ENCODE peak calls at places on chromosomes 11 and 22, in nine cellular contexts. One of them, this sample, is unnamed.

GRCh38 chr22:42887523-42888507 is 30.7 kb upstream of the ARFGAP3 start:
- DNase-seq in CD4-positive, CD25-positive, alpha-beta regulatory T cell: no peak
- DNase-seq in fibroblast of lung: no peak
- DNase-seq in A673: no peak
- DNase-seq in activated CD8-positive, alpha-beta memory T cell treated with anti-CD3 and anti-CD28 coated beads, Interleukin-2, amount 50 U/mL, for 4 hours: no peak
- DNase-seq in naive thymus-derived CD4-positive, alpha-beta T cell: no peak
- DNase-seq in A549: no peak
- DNase-seq in neural crest cell: no peak
- DNase-seq in T-helper 1 cell: no peak
- DNase-seq in this sample: no peak

GRCh38 chr22:24069721-24070120 is 58.6 kb downstream of the CABIN1 start:
- DNase-seq in CD4-positive, CD25-positive, alpha-beta regulatory T cell: no peak
- DNase-seq in fibroblast of lung: no peak
- DNase-seq in A673: no peak
- DNase-seq in activated CD8-positive, alpha-beta memory T cell treated with anti-CD3 and anti-CD28 coated beads, Interleukin-2, amount 50 U/mL, for 4 hours: no peak
- DNase-seq in naive thymus-derived CD4-positive, alpha-beta T cell: no peak
- DNase-seq in A549: no peak
- DNase-seq in neural crest cell: no peak
- DNase-seq in T-helper 1 cell: no peak
- DNase-seq in this sample: no peak

GRCh38 chr11:74989269-74989655 is 529 bp downstream of the NEU3 start:
- DNase-seq in CD4-positive, CD25-positive, alpha-beta regulatory T cell: no peak
- DNase-seq in fibroblast of lung: peak; percentile 20
- DNase-seq in A673: peak; percentile 23
- DNase-seq in activated CD8-positive, alpha-beta memory T cell treated with anti-CD3 and anti-CD28 coated beads, Interleukin-2, amount 50 U/mL, for 4 hours: no peak
- DNase-seq in naive thymus-derived CD4-positive, alpha-beta T cell: no peak
- DNase-seq in A549: peak; percentile 2
- DNase-seq in neural crest cell: no peak
- DNase-seq in T-helper 1 cell: no peak
- DNase-seq in this sample: no peak

GRCh38 chr22:22754268-22754657 is 109.8 kb downstream of the GGTLC2 start:
- DNase-seq in CD4-positive, CD25-positive, alpha-beta regulatory T cell: no peak
- DNase-seq in fibroblast of lung: no peak
- DNase-seq in A673: no peak
- DNase-seq in activated CD8-positive, alpha-beta memory T cell treated with anti-CD3 and anti-CD28 coated beads, Interleukin-2, amount 50 U/mL, for 4 hours: no peak
- DNase-seq in naive thymus-derived CD4-positive, alpha-beta T cell: no peak
- DNase-seq in A549: no peak
- DNase-seq in neural crest cell: no peak
- DNase-seq in T-helper 1 cell: no peak
- DNase-seq in this sample: no peak

GRCh38 chr11:129280027-129280811 is 88.1 kb upstream of the ARHGAP32 start:
- DNase-seq in CD4-positive, CD25-positive, alpha-beta regulatory T cell: no peak
- DNase-seq in fibroblast of lung: peak; percentile 32
- DNase-seq in A673: no peak
- DNase-seq in activated CD8-positive, alpha-beta memory T cell treated with anti-CD3 and anti-CD28 coated beads, Interleukin-2, amount 50 U/mL, for 4 hours: peak; percentile 25
- DNase-seq in naive thymus-derived CD4-positive, alpha-beta T cell: peak; percentile 8
- DNase-seq in A549: no peak
- DNase-seq in neural crest cell: no peak
- DNase-seq in T-helper 1 cell: no peak
- DNase-seq in this sample: no peak

GRCh38 chr22:43972931-43973330 is 17.7 kb downstream of the SAMM50 start:
- DNase-seq in CD4-positive, CD25-positive, alpha-beta regulatory T cell: no peak
- DNase-seq in fibroblast of lung: no peak
- DNase-seq in A673: no peak
- DNase-seq in activated CD8-positive, alpha-beta memory T cell treated with anti-CD3 and anti-CD28 coated beads, Interleukin-2, amount 50 U/mL, for 4 hours: no peak
- DNase-seq in naive thymus-derived CD4-positive, alpha-beta T cell: no peak
- DNase-seq in A549: no peak
- DNase-seq in neural crest cell: no peak
- DNase-seq in T-helper 1 cell: no peak
- DNase-seq in this sample: no peak

GRCh38 chr11:59918987-59919589 is 19.1 kb upstream of the OOSP1 start:
- DNase-seq in CD4-positive, CD25-positive, alpha-beta regulatory T cell: no peak
- DNase-seq in fibroblast of lung: no peak
- DNase-seq in A673: peak; percentile 77
- DNase-seq in activated CD8-positive, alpha-beta memory T cell treated with anti-CD3 and anti-CD28 coated beads, Interleukin-2, amount 50 U/mL, for 4 hours: no peak
- DNase-seq in naive thymus-derived CD4-positive, alpha-beta T cell: no peak
- DNase-seq in A549: peak; percentile 40
- DNase-seq in neural crest cell: peak; percentile 14
- DNase-seq in T-helper 1 cell: no peak
- DNase-seq in this sample: no peak

GRCh38 chr22:45101828-45102227 is 61.9 kb upstream of the NUP50 start:
- DNase-seq in CD4-positive, CD25-positive, alpha-beta regulatory T cell: no peak
- DNase-seq in fibroblast of lung: peak; percentile 76
- DNase-seq in A673: peak; percentile 70
- DNase-seq in activated CD8-positive, alpha-beta memory T cell treated with anti-CD3 and anti-CD28 coated beads, Interleukin-2, amount 50 U/mL, for 4 hours: no peak
- DNase-seq in naive thymus-derived CD4-positive, alpha-beta T cell: peak; percentile 19
- DNase-seq in A549: peak; percentile 74
- DNase-seq in neural crest cell: peak; percentile 20
- DNase-seq in T-helper 1 cell: peak; percentile 14
- DNase-seq in this sample: peak; percentile 70

GRCh38 chr22:31079095-31079642 is 1.9 kb upstream of the SMTN start:
- DNase-seq in CD4-positive, CD25-positive, alpha-beta regulatory T cell: no peak
- DNase-seq in fibroblast of lung: no peak
- DNase-seq in A673: no peak
- DNase-seq in activated CD8-positive, alpha-beta memory T cell treated with anti-CD3 and anti-CD28 coated beads, Interleukin-2, amount 50 U/mL, for 4 hours: no peak
- DNase-seq in naive thymus-derived CD4-positive, alpha-beta T cell: no peak
- DNase-seq in A549: no peak
- DNase-seq in neural crest cell: no peak
- DNase-seq in T-helper 1 cell: no peak
- DNase-seq in this sample: no peak

GRCh38 chr11:67689178-67689577 is 14.8 kb upstream of the ALDH3B2 start:
- DNase-seq in CD4-positive, CD25-positive, alpha-beta regulatory T cell: no peak
- DNase-seq in fibroblast of lung: no peak
- DNase-seq in A673: no peak
- DNase-seq in activated CD8-positive, alpha-beta memory T cell treated with anti-CD3 and anti-CD28 coated beads, Interleukin-2, amount 50 U/mL, for 4 hours: no peak
- DNase-seq in naive thymus-derived CD4-positive, alpha-beta T cell: no peak
- DNase-seq in A549: no peak
- DNase-seq in neural crest cell: no peak
- DNase-seq in T-helper 1 cell: no peak
- DNase-seq in this sample: no peak

GRCh38 chr22:31650391-31650790 is 11.6 kb downstream of the PISD start:
- DNase-seq in CD4-positive, CD25-positive, alpha-beta regulatory T cell: no peak
- DNase-seq in fibroblast of lung: peak; percentile 74
- DNase-seq in A673: no peak
- DNase-seq in activated CD8-positive, alpha-beta memory T cell treated with anti-CD3 and anti-CD28 coated beads, Interleukin-2, amount 50 U/mL, for 4 hours: no peak
- DNase-seq in naive thymus-derived CD4-positive, alpha-beta T cell: no peak
- DNase-seq in A549: no peak
- DNase-seq in neural crest cell: no peak
- DNase-seq in T-helper 1 cell: no peak
- DNase-seq in this sample: no peak

GRCh38 chr22:44361391-44362126 is 48.8 kb upstream of the SHISAL1 start:
- DNase-seq in CD4-positive, CD25-positive, alpha-beta regulatory T cell: no peak
- DNase-seq in fibroblast of lung: no peak
- DNase-seq in A673: no peak
- DNase-seq in activated CD8-positive, alpha-beta memory T cell treated with anti-CD3 and anti-CD28 coated beads, Interleukin-2, amount 50 U/mL, for 4 hours: no peak
- DNase-seq in naive thymus-derived CD4-positive, alpha-beta T cell: no peak
- DNase-seq in A549: peak; percentile 18
- DNase-seq in neural crest cell: no peak
- DNase-seq in T-helper 1 cell: no peak
- DNase-seq in this sample: peak; percentile 49

GRCh38 chr11:74269161-74269809 is 42.2 kb downstream of the P4HA3 start:
- DNase-seq in CD4-positive, CD25-positive, alpha-beta regulatory T cell: no peak
- DNase-seq in fibroblast of lung: peak; percentile 98
- DNase-seq in A673: no peak
- DNase-seq in activated CD8-positive, alpha-beta memory T cell treated with anti-CD3 and anti-CD28 coated beads, Interleukin-2, amount 50 U/mL, for 4 hours: no peak
- DNase-seq in naive thymus-derived CD4-positive, alpha-beta T cell: peak; percentile 29
- DNase-seq in A549: peak; percentile 78
- DNase-seq in neural crest cell: no peak
- DNase-seq in T-helper 1 cell: no peak
- DNase-seq in this sample: no peak

GRCh38 chr11:74680703-74681531 is 50.3 kb downstream of the CHRDL2 start:
- DNase-seq in CD4-positive, CD25-positive, alpha-beta regulatory T cell: no peak
- DNase-seq in fibroblast of lung: no peak
- DNase-seq in A673: no peak
- DNase-seq in activated CD8-positive, alpha-beta memory T cell treated with anti-CD3 and anti-CD28 coated beads, Interleukin-2, amount 50 U/mL, for 4 hours: no peak
- DNase-seq in naive thymus-derived CD4-positive, alpha-beta T cell: no peak
- DNase-seq in A549: no peak
- DNase-seq in neural crest cell: no peak
- DNase-seq in T-helper 1 cell: no peak
- DNase-seq in this sample: peak; percentile 50

GRCh38 chr22:44151661-44152060 is 29.1 kb upstream of the PARVG start:
- DNase-seq in CD4-positive, CD25-positive, alpha-beta regulatory T cell: no peak
- DNase-seq in fibroblast of lung: peak; percentile 86
- DNase-seq in A673: peak; percentile 31
- DNase-seq in activated CD8-positive, alpha-beta memory T cell treated with anti-CD3 and anti-CD28 coated beads, Interleukin-2, amount 50 U/mL, for 4 hours: no peak
- DNase-seq in naive thymus-derived CD4-positive, alpha-beta T cell: no peak
- DNase-seq in A549: no peak
- DNase-seq in neural crest cell: no peak
- DNase-seq in T-helper 1 cell: no peak
- DNase-seq in this sample: no peak

GRCh38 chr11:19890308-19890707 is 177.7 kb downstream of the NAV2 start:
- DNase-seq in CD4-positive, CD25-positive, alpha-beta regulatory T cell: no peak
- DNase-seq in fibroblast of lung: peak; percentile 70
- DNase-seq in A673: peak; percentile 19
- DNase-seq in activated CD8-positive, alpha-beta memory T cell treated with anti-CD3 and anti-CD28 coated beads, Interleukin-2, amount 50 U/mL, for 4 hours: no peak
- DNase-seq in naive thymus-derived CD4-positive, alpha-beta T cell: no peak
- DNase-seq in A549: peak; percentile 8
- DNase-seq in neural crest cell: no peak
- DNase-seq in T-helper 1 cell: no peak
- DNase-seq in this sample: no peak

GRCh38 chr22:35044607-35045390 is 21.2 kb upstream of the ISX start:
- DNase-seq in CD4-positive, CD25-positive, alpha-beta regulatory T cell: no peak
- DNase-seq in fibroblast of lung: no peak
- DNase-seq in A673: no peak
- DNase-seq in activated CD8-positive, alpha-beta memory T cell treated with anti-CD3 and anti-CD28 coated beads, Interleukin-2, amount 50 U/mL, for 4 hours: no peak
- DNase-seq in naive thymus-derived CD4-positive, alpha-beta T cell: no peak
- DNase-seq in A549: no peak
- DNase-seq in neural crest cell: no peak
- DNase-seq in T-helper 1 cell: no peak
- DNase-seq in this sample: no peak

GRCh38 chr22:20863356-20863755 is 4.5 kb downstream of the SNAP29 start:
- DNase-seq in CD4-positive, CD25-positive, alpha-beta regulatory T cell: no peak
- DNase-seq in fibroblast of lung: no peak
- DNase-seq in A673: no peak
- DNase-seq in activated CD8-positive, alpha-beta memory T cell treated with anti-CD3 and anti-CD28 coated beads, Interleukin-2, amount 50 U/mL, for 4 hours: no peak
- DNase-seq in naive thymus-derived CD4-positive, alpha-beta T cell: no peak
- DNase-seq in A549: no peak
- DNase-seq in neural crest cell: no peak
- DNase-seq in T-helper 1 cell: no peak
- DNase-seq in this sample: no peak

GRCh38 chr11:20477418-20478090 is 90.0 kb downstream of the PRMT3 start:
- DNase-seq in CD4-positive, CD25-positive, alpha-beta regulatory T cell: no peak
- DNase-seq in fibroblast of lung: no peak
- DNase-seq in A673: no peak
- DNase-seq in activated CD8-positive, alpha-beta memory T cell treated with anti-CD3 and anti-CD28 coated beads, Interleukin-2, amount 50 U/mL, for 4 hours: no peak
- DNase-seq in naive thymus-derived CD4-positive, alpha-beta T cell: no peak
- DNase-seq in A549: peak; percentile 32
- DNase-seq in neural crest cell: no peak
- DNase-seq in T-helper 1 cell: no peak
- DNase-seq in this sample: no peak

GRCh38 chr11:77395460-77396175 is 78.3 kb downstream of the PAK1 start:
- DNase-seq in CD4-positive, CD25-positive, alpha-beta regulatory T cell: no peak
- DNase-seq in fibroblast of lung: no peak
- DNase-seq in A673: no peak
- DNase-seq in activated CD8-positive, alpha-beta memory T cell treated with anti-CD3 and anti-CD28 coated beads, Interleukin-2, amount 50 U/mL, for 4 hours: no peak
- DNase-seq in naive thymus-derived CD4-positive, alpha-beta T cell: no peak
- DNase-seq in A549: no peak
- DNase-seq in neural crest cell: no peak
- DNase-seq in T-helper 1 cell: no peak
- DNase-seq in this sample: no peak

GRCh38 chr11:116533186-116533825 is 239.5 kb downstream of the BUD13 start:
- DNase-seq in CD4-positive, CD25-positive, alpha-beta regulatory T cell: no peak
- DNase-seq in fibroblast of lung: no peak
- DNase-seq in A673: no peak
- DNase-seq in activated CD8-positive, alpha-beta memory T cell treated with anti-CD3 and anti-CD28 coated beads, Interleukin-2, amount 50 U/mL, for 4 hours: no peak
- DNase-seq in naive thymus-derived CD4-positive, alpha-beta T cell: no peak
- DNase-seq in A549: no peak
- DNase-seq in neural crest cell: peak; percentile 30
- DNase-seq in T-helper 1 cell: no peak
- DNase-seq in this sample: no peak

GRCh38 chr22:31895317-31896133 is 48.8 kb upstream of the YWHAH start:
- DNase-seq in CD4-positive, CD25-positive, alpha-beta regulatory T cell: no peak
- DNase-seq in fibroblast of lung: no peak
- DNase-seq in A673: no peak
- DNase-seq in activated CD8-positive, alpha-beta memory T cell treated with anti-CD3 and anti-CD28 coated beads, Interleukin-2, amount 50 U/mL, for 4 hours: no peak
- DNase-seq in naive thymus-derived CD4-positive, alpha-beta T cell: no peak
- DNase-seq in A549: no peak
- DNase-seq in neural crest cell: no peak
- DNase-seq in T-helper 1 cell: no peak
- DNase-seq in this sample: no peak

GRCh38 chr11:88849368-88849767 is 216.4 kb downstream of the GRM5 start:
- DNase-seq in CD4-positive, CD25-positive, alpha-beta regulatory T cell: no peak
- DNase-seq in fibroblast of lung: peak; percentile 6
- DNase-seq in A673: no peak
- DNase-seq in activated CD8-positive, alpha-beta memory T cell treated with anti-CD3 and anti-CD28 coated beads, Interleukin-2, amount 50 U/mL, for 4 hours: no peak
- DNase-seq in naive thymus-derived CD4-positive, alpha-beta T cell: no peak
- DNase-seq in A549: no peak
- DNase-seq in neural crest cell: no peak
- DNase-seq in T-helper 1 cell: no peak
- DNase-seq in this sample: no peak

GRCh38 chr11:64650923-64651523 is 60.0 kb downstream of the SLC22A12 start:
- DNase-seq in CD4-positive, CD25-positive, alpha-beta regulatory T cell: no peak
- DNase-seq in fibroblast of lung: peak; percentile 8
- DNase-seq in A673: no peak
- DNase-seq in activated CD8-positive, alpha-beta memory T cell treated with anti-CD3 and anti-CD28 coated beads, Interleukin-2, amount 50 U/mL, for 4 hours: no peak
- DNase-seq in naive thymus-derived CD4-positive, alpha-beta T cell: no peak
- DNase-seq in A549: peak; percentile 50
- DNase-seq in neural crest cell: no peak
- DNase-seq in T-helper 1 cell: no peak
- DNase-seq in this sample: no peak

GRCh38 chr11:98701541-98701940 is 319.2 kb upstream of the CNTN5 start:
- DNase-seq in CD4-positive, CD25-positive, alpha-beta regulatory T cell: no peak
- DNase-seq in fibroblast of lung: no peak
- DNase-seq in A673: no peak
- DNase-seq in activated CD8-positive, alpha-beta memory T cell treated with anti-CD3 and anti-CD28 coated beads, Interleukin-2, amount 50 U/mL, for 4 hours: no peak
- DNase-seq in naive thymus-derived CD4-positive, alpha-beta T cell: no peak
- DNase-seq in A549: no peak
- DNase-seq in neural crest cell: no peak
- DNase-seq in T-helper 1 cell: no peak
- DNase-seq in this sample: no peak

GRCh38 chr22:38142606-38143005 is 32.1 kb upstream of the BAIAP2L2 start:
- DNase-seq in CD4-positive, CD25-positive, alpha-beta regulatory T cell: no peak
- DNase-seq in fibroblast of lung: no peak
- DNase-seq in A673: no peak
- DNase-seq in activated CD8-positive, alpha-beta memory T cell treated with anti-CD3 and anti-CD28 coated beads, Interleukin-2, amount 50 U/mL, for 4 hours: no peak
- DNase-seq in naive thymus-derived CD4-positive, alpha-beta T cell: no peak
- DNase-seq in A549: no peak
- DNase-seq in neural crest cell: no peak
- DNase-seq in T-helper 1 cell: no peak
- DNase-seq in this sample: no peak

GRCh38 chr11:73661035-73661628 is 14.8 kb downstream of the PLEKHB1 start:
- DNase-seq in CD4-positive, CD25-positive, alpha-beta regulatory T cell: peak; percentile 75
- DNase-seq in fibroblast of lung: peak; percentile 81
- DNase-seq in A673: peak; percentile 95
- DNase-seq in activated CD8-positive, alpha-beta memory T cell treated with anti-CD3 and anti-CD28 coated beads, Interleukin-2, amount 50 U/mL, for 4 hours: peak; percentile 88
- DNase-seq in naive thymus-derived CD4-positive, alpha-beta T cell: peak; percentile 75
- DNase-seq in A549: peak; percentile 78
- DNase-seq in neural crest cell: peak; percentile 99
- DNase-seq in T-helper 1 cell: peak; percentile 73
- DNase-seq in this sample: peak; percentile 97

GRCh38 chr11:94671553-94672366 is 96.4 kb upstream of the AMOTL1 start:
- DNase-seq in CD4-positive, CD25-positive, alpha-beta regulatory T cell: no peak
- DNase-seq in fibroblast of lung: no peak
- DNase-seq in A673: no peak
- DNase-seq in activated CD8-positive, alpha-beta memory T cell treated with anti-CD3 and anti-CD28 coated beads, Interleukin-2, amount 50 U/mL, for 4 hours: no peak
- DNase-seq in naive thymus-derived CD4-positive, alpha-beta T cell: no peak
- DNase-seq in A549: no peak
- DNase-seq in neural crest cell: no peak
- DNase-seq in T-helper 1 cell: no peak
- DNase-seq in this sample: no peak

GRCh38 chr11:64843971-64844329 is 503 bp downstream of the CDC42BPG start:
- DNase-seq in CD4-positive, CD25-positive, alpha-beta regulatory T cell: no peak
- DNase-seq in fibroblast of lung: no peak
- DNase-seq in A673: no peak
- DNase-seq in activated CD8-positive, alpha-beta memory T cell treated with anti-CD3 and anti-CD28 coated beads, Interleukin-2, amount 50 U/mL, for 4 hours: no peak
- DNase-seq in naive thymus-derived CD4-positive, alpha-beta T cell: no peak
- DNase-seq in A549: no peak
- DNase-seq in neural crest cell: no peak
- DNase-seq in T-helper 1 cell: no peak
- DNase-seq in this sample: no peak

GRCh38 chr11:60164550-60165075 is 18.3 kb downstream of the MS4A6A start:
- DNase-seq in CD4-positive, CD25-positive, alpha-beta regulatory T cell: no peak
- DNase-seq in fibroblast of lung: no peak
- DNase-seq in A673: no peak
- DNase-seq in activated CD8-positive, alpha-beta memory T cell treated with anti-CD3 and anti-CD28 coated beads, Interleukin-2, amount 50 U/mL, for 4 hours: no peak
- DNase-seq in naive thymus-derived CD4-positive, alpha-beta T cell: no peak
- DNase-seq in A549: no peak
- DNase-seq in neural crest cell: no peak
- DNase-seq in T-helper 1 cell: no peak
- DNase-seq in this sample: no peak

GRCh38 chr11:118996926-118997626 is 862 bp upstream of the CENATAC start:
- DNase-seq in CD4-positive, CD25-positive, alpha-beta regulatory T cell: peak; percentile 31
- DNase-seq in fibroblast of lung: no peak
- DNase-seq in A673: peak; percentile 71
- DNase-seq in activated CD8-positive, alpha-beta memory T cell treated with anti-CD3 and anti-CD28 coated beads, Interleukin-2, amount 50 U/mL, for 4 hours: peak; percentile 22
- DNase-seq in naive thymus-derived CD4-positive, alpha-beta T cell: peak; percentile 29
- DNase-seq in A549: peak; percentile 40
- DNase-seq in neural crest cell: no peak
- DNase-seq in T-helper 1 cell: no peak
- DNase-seq in this sample: no peak

This sample was measured in right cardiac atrium.